ENCODE peak calls at places on chromosomes 7 and 10, in four cellular contexts. H is stomach, D is GM12865, I is GM23338. S is an unnamed sample.

GRCh38 chr7:46559194-46559576 is 638.1 kb upstream of the IGFBP3 start:
- DNase-seq in H (no peak), D (no peak), I (no peak), S (no peak)

GRCh38 chr7:16644624-16644986 is 949 bp downstream of the ANKMY2 start:
- DNase-seq in H (peak), D (peak), I (no peak), S (peak)

GRCh38 chr10:50604823-50605222 is 18.9 kb downstream of the SGMS1 start:
- DNase-seq in H (no peak), D (no peak), I (no peak), S (no peak)

GRCh38 chr7:29105191-29105590 is 41.1 kb downstream of the CPVL start:
- DNase-seq in H (no peak), D (no peak), I (no peak), S (no peak)

GRCh38 chr10:3068201-3068967 is 1.0 kb downstream of the PFKP start:
- DNase-seq in H (peak), D (peak), I (peak), S (peak)

GRCh38 chr10:71921319-71922027 is 42.7 kb upstream of the CHST3 start:
- DNase-seq in H (no peak), D (no peak), I (no peak), S (peak)

GRCh38 chr10:126199221-126199998 is 188.9 kb downstream of the ADAM12 start:
- DNase-seq in H (no peak), D (no peak), I (no peak), S (peak)

GRCh38 chr7:107924841-107925490 is 34.0 kb downstream of the DLD start:
- DNase-seq in H (no peak), D (peak), I (no peak), S (no peak)

GRCh38 chr7:2247141-2247985 is 5.3 kb downstream of the NUDT1 start:
- DNase-seq in H (no peak), D (peak), I (peak), S (peak)

GRCh38 chr7:28179081-28180030 is 1.2 kb downstream of the JAZF1 start:
- DNase-seq in H (peak), D (peak), I (peak), S (peak)

GRCh38 chr10:59175538-59176240 is 754 bp upstream of the PHYHIPL start:
- DNase-seq in H (no peak), D (peak), I (peak), S (peak)

GRCh38 chr10:59276928-59277327 is 85.4 kb downstream of the FAM13C start:
- DNase-seq in H (no peak), D (no peak), I (no peak), S (no peak)

GRCh38 chr10:58797356-58797755 is 284.7 kb downstream of the BICC1 start:
- DNase-seq in H (no peak), D (no peak), I (no peak), S (no peak)

GRCh38 chr7:64619705-64620104 is 46.2 kb upstream of the ZNF107 start:
- DNase-seq in H (no peak), D (peak), I (peak), S (no peak)

GRCh38 chr10:114703377-114704125 is 45.5 kb upstream of the ABLIM1 start:
- DNase-seq in H (no peak), D (peak), I (peak), S (peak)

GRCh38 chr10:72333111-72334012 is 21.4 kb downstream of the DNAJB12 start:
- DNase-seq in H (no peak), D (no peak), I (no peak), S (no peak)

GRCh38 chr7:47283497-47284131 is 298.3 kb downstream of the TNS3 start:
- DNase-seq in H (no peak), D (no peak), I (no peak), S (no peak)

GRCh38 chr10:7410306-7410799 is 481 bp downstream of the SFMBT2 start:
- DNase-seq in H (no peak), D (peak), I (peak), S (peak)

GRCh38 chr10:21693418-21693817 is 159.4 kb downstream of the MLLT10 start:
- DNase-seq in H (no peak), D (no peak), I (no peak), S (no peak)

GRCh38 chr10:78146200-78146599 is 112.5 kb downstream of the RPS24 start:
- DNase-seq in H (no peak), D (no peak), I (no peak), S (no peak)

GRCh38 chr10:70835895-70836294 is 20.1 kb downstream of the SGPL1 start:
- DNase-seq in H (no peak), D (no peak), I (no peak), S (no peak)

GRCh38 chr7:51220226-51220625 is 96.4 kb downstream of the COBL start:
- DNase-seq in H (no peak), D (no peak), I (no peak), S (no peak)

GRCh38 chr10:90579602-90580242 is 278.1 kb downstream of the HTR7 start:
- DNase-seq in H (no peak), D (peak), I (peak), S (no peak)

GRCh38 chr7:150988230-150989226 is 2.3 kb upstream of the NOS3 start:
- DNase-seq in H (no peak), D (peak), I (peak), S (peak)

GRCh38 chr7:65980478-65981250 is 1.3 kb downstream of the GUSB start:
- DNase-seq in H (peak), D (peak), I (peak), S (no peak)

GRCh38 chr10:91635401-91636400 is 2.8 kb upstream of the PPP1R3C start:
- DNase-seq in H (peak), D (peak), I (peak), S (peak)

GRCh38 chr10:89001024-89001423 is 10.4 kb downstream of the FAS start:
- DNase-seq in H (no peak), D (peak), I (no peak), S (no peak)

GRCh38 chr7:87220026-87220733 is 648 bp upstream of the TMEM243 start:
- DNase-seq in H (peak), D (peak), I (peak), S (peak)

GRCh38 chr10:124579003-124579384 is 117.4 kb downstream of the LHPP start:
- DNase-seq in H (no peak), D (no peak), I (no peak), S (peak)

GRCh38 chr7:30331338-30331737 is 46.9 kb downstream of the ZNRF2 start:
- DNase-seq in H (no peak), D (no peak), I (no peak), S (no peak)

GRCh38 chr7:105157278-105157677 is 143.3 kb downstream of the KMT2E start:
- DNase-seq in H (no peak), D (no peak), I (no peak), S (no peak)

GRCh38 chr10:385571-386300 is 250.5 kb downstream of the ZMYND11 start:
- DNase-seq in H (no peak), D (no peak), I (no peak), S (no peak)

GRCh38 chr10:75191821-75192568 is 18.6 kb upstream of the VDAC2 start:
- DNase-seq in H (peak), D (no peak), I (no peak), S (no peak)

DNA sequence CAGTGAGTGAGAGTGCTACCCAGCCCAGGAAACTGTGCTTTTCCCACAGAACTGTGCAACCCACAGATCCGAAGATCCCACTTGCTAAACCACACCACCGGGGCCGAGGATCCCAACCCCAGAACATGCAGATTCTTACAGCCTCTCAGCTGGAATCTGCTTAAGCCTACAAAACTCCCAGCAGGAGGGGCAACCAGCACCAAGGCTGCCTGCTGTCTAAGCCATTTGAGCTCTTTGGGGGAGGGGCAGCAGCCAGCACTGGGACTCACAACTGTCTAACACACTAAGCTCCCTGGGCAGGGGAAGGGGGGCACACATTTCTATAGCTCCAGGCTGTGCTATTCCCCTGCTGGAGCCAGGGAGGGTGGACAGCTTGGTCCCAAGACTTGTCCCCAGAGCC is 529.9 kb downstream of the XPNPEP1 start:
- DNase-seq in H (no peak), D (no peak), I (peak), S (no peak)
- H3K4me3 ChIP-seq in H (no peak), D (no peak), I (no peak), S (no peak)

GRCh38 chr7:128271471-128272454 is 30.7 kb downstream of the LEP start:
- DNase-seq in H (no peak), D (no peak), I (peak), S (no peak)
- H3K4me3 ChIP-seq in H (peak), D (no peak), I (peak), S (no peak)

GRCh38 chr10:43314626-43315025 is 47.8 kb upstream of the RASGEF1A start:
- DNase-seq in H (no peak), D (no peak), I (no peak), S (no peak)

GRCh38 chr10:43316516-43316915 is 49.7 kb upstream of the RASGEF1A start:
- DNase-seq in H (no peak), D (no peak), I (no peak), S (no peak)

GRCh38 chr10:43313901-43314300 is 47.0 kb upstream of the RASGEF1A start:
- DNase-seq in H (no peak), D (no peak), I (no peak), S (no peak)

GRCh38 chr10:43315535-43316245 is 48.8 kb upstream of the RASGEF1A start:
- DNase-seq in H (peak), D (no peak), I (peak), S (no peak)

DNA sequence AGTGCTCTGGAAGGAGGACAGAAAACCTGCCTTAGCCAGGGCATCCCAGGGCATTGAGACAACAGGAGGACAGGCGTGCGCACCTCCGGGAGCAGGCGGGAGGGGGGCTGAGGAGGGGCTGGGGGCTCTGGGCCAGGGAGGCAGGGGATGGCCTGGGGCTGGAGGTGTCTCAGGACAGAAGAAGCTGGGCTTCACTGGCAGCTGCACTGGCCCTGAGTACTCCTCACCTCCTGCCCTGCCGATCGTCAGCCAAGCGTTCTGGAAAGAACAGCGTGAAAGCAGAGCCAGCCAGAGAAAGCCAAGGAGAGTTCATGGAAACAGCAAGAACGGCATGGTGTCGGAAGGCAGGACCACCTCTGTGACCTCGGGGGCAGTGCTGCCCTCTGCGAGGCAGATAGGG is 48.2 kb upstream of the RASGEF1A start:
- DNase-seq in H (no peak), D (no peak), I (no peak), S (no peak)
- H3K4me3 ChIP-seq in H (no peak), D (no peak), I (no peak), S (no peak)

GRCh38 chr7:94907420-94908203 is at the start of gene PPP1R9A:
- DNase-seq in H (peak), D (no peak), I (peak), S (no peak)
- H3K4me3 ChIP-seq in H (peak), D (no peak), I (peak), S (peak)

GRCh38 chr7:130141161-130141857 is 63.9 kb downstream of the TMEM209 start:
- DNase-seq in H (peak), D (no peak), I (peak), S (peak)
- H3K4me3 ChIP-seq in H (peak), D (no peak), I (peak), S (peak)

GRCh38 chr7:54788664-54789063 is 29.7 kb upstream of the SEC61G start:
- DNase-seq in H (no peak), D (peak), I (peak), S (peak)
- H3K4me3 ChIP-seq in H (no peak), D (no peak), I (no peak), S (peak)

GRCh38 chr7:130091999-130092398 is 21.7 kb downstream of the KLHDC10 start:
- DNase-seq in H (no peak), D (no peak), I (no peak), S (no peak)
- H3K4me3 ChIP-seq in H (no peak), D (no peak), I (no peak), S (no peak)

DNA sequence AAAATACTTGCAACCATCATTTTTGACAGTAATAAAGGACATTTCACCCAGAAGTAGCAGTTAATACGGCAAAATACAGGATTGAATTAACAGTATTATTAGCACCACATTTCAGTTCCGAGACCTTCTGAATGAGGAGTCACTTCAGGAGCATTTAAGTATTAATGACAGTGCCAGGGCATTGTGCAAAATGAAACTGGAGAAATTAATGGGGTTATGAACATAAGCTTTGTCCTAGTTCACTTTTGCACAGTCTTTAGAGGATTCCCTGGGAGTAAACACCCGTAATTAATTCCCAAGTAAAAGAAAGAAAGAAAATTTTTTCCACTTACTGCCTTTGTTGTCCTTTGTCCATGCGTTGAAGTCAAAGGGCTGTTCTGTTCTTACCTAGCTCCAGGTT is 297.5 kb upstream of the SEMA3A start:
- DNase-seq in H (no peak), D (no peak), I (no peak), S (no peak)
- H3K4me3 ChIP-seq in H (no peak), D (no peak), I (no peak), S (peak)

GRCh38 chr7:103990991-103991390 is 1.5 kb upstream of the RELN start:
- DNase-seq in H (no peak), D (no peak), I (no peak), S (peak)

GRCh38 chr7:103989200-103989784 is at the start of gene RELN:
- DNase-seq in H (no peak), D (no peak), I (peak), S (peak)

GRCh38 chr7:103987455-103987854 is 2.0 kb downstream of the RELN start:
- DNase-seq in H (no peak), D (no peak), I (no peak), S (peak)

GRCh38 chr7:103989785-103990775 is 622 bp upstream of the RELN start:
- DNase-seq in H (no peak), D (peak), I (peak), S (peak)

GRCh38 chr7:103988468-103989199 is 824 bp downstream of the RELN start:
- DNase-seq in H (no peak), D (no peak), I (peak), S (peak)
- H3K4me3 ChIP-seq in H (peak), D (no peak), I (peak), S (peak)